ENCODE peak calls at places on chromosomes 5 and 9, in nine cellular contexts. L, A, E, C, B, I, X, D and J are unnamed samples.

GRCh38 chr5:33299621-33300208 is 141.1 kb upstream of the TARS1 start:
- DNase-seq in L (no peak), E (no peak), X (no peak), A (peak; percentile 78), I (peak; percentile 9), D (peak; percentile 49), C (no peak), B (peak; percentile 75), J (no peak)

GRCh38 chr5:75405296-75405695 is 68.3 kb downstream of the HMGCR start:
- DNase-seq in B (no peak), L (no peak), X (no peak), C (no peak), I (no peak), D (no peak), A (no peak), E (no peak), J (no peak)

GRCh38 chr9:942805-943580 is 33.5 kb upstream of the DMRT3 start:
- DNase-seq in X (no peak), L (no peak), D (no peak), A (no peak), E (no peak), C (no peak), B (no peak), I (no peak), J (no peak)

GRCh38 chr9:70064496-70064895 is 20.8 kb downstream of the MAMDC2 start:
- DNase-seq in D (no peak), E (no peak), A (no peak), I (no peak), L (no peak), C (no peak), B (no peak), X (no peak), J (no peak)

GRCh38 chr9:115604831-115605483 is 487.0 kb upstream of the TNC start:
- DNase-seq in A (no peak), E (no peak), C (no peak), I (no peak), X (no peak), L (no peak), B (no peak), D (peak; percentile 41), J (no peak)

GRCh38 chr9:696332-697090 is 145.0 kb upstream of the DMRT1 start:
- DNase-seq in A (peak; percentile 86), L (no peak), C (no peak), X (no peak), I (no peak), E (no peak), B (no peak), D (peak; percentile 63), J (no peak)

GRCh38 chr9:121333950-121334773 is 35.9 kb downstream of the STOM start:
- DNase-seq in I (no peak), D (no peak), L (no peak), E (no peak), X (no peak), B (no peak), C (no peak), A (no peak), J (no peak)

GRCh38 chr5:178149199-178149932 is 4.3 kb downstream of the NHP2 start:
- DNase-seq in L (no peak), X (no peak), A (no peak), C (no peak), D (no peak), I (peak; percentile 43), B (no peak), E (no peak), J (no peak)

GRCh38 chr5:95895771-95896170 is 65.9 kb downstream of the ELL2 start:
- DNase-seq in B (no peak), L (no peak), C (no peak), X (no peak), E (no peak), A (peak; percentile 58), D (no peak), I (peak; percentile 81), J (no peak)

GRCh38 chr9:137068539-137069507 is 1.5 kb downstream of the SAPCD2 start:
- DNase-seq in E (no peak), A (no peak), D (no peak), I (no peak), L (no peak), C (no peak), B (no peak), X (no peak), J (no peak)

GRCh38 chr5:1788828-1789227 is 10.8 kb downstream of the MRPL36 start:
- DNase-seq in L (peak; percentile 34), C (no peak), D (no peak), B (no peak), X (no peak), A (no peak), E (no peak), I (no peak), J (no peak)

GRCh38 chr9:104093162-104093561 is 947 bp upstream of the SMC2 start:
- DNase-seq in X (no peak), D (no peak), C (no peak), I (no peak), L (no peak), A (peak; percentile 44), E (no peak), B (no peak), J (no peak)